ENCODE peak calls at places on chromosomes 16 and 17, in eight cellular contexts. J is foreskin fibroblast, L is Caco-2, U is AG04450, N is GM12865, M is GM23248, C is H7, H is bronchial epithelial cell. E is an unnamed sample.

GRCh38 chr16:58501242-58502131 is 1.5 kb downstream of the NDRG4 start:
- DNase-seq in H (no peak), J (no peak), N (peak), M (peak), U (no peak), L (peak), C (peak), E (peak)

GRCh38 chr17:40610359-40610758 is 37.3 kb downstream of the SMARCE1 start:
- DNase-seq in L (no peak), J (no peak), H (no peak), U (no peak), C (no peak), M (no peak), N (peak), E (no peak)

GRCh38 chr17:18219016-18219415 is 6.4 kb upstream of the LLGL1 start:
- DNase-seq in J (peak), U (no peak), H (no peak), L (no peak), N (no peak), M (peak), C (no peak), E (no peak)

GRCh38 chr16:89973654-89974335 is 25.2 kb downstream of the DEF8 start:
- DNase-seq in N (peak), C (no peak), M (no peak), J (no peak), H (no peak), U (no peak), L (peak), E (no peak)

GRCh38 chr16:88130681-88131080 is 179.4 kb downstream of the BANP start:
- DNase-seq in N (no peak), L (no peak), J (no peak), M (no peak), U (no peak), H (no peak), C (peak), E (no peak)

GRCh38 chr17:74123350-74123749 is 80.1 kb upstream of the RPL38 start:
- DNase-seq in C (peak), L (no peak), J (no peak), U (no peak), M (peak), N (no peak), H (peak), E (no peak)

GRCh38 chr16:69443809-69444611 is 19.6 kb downstream of the CYB5B start:
- DNase-seq in M (peak), H (peak), L (no peak), U (no peak), J (peak), C (no peak), N (no peak), E (peak)

GRCh38 chr16:54290203-54291106 is 3.9 kb upstream of the IRX3 start:
- DNase-seq in C (peak), U (no peak), L (no peak), H (no peak), N (no peak), J (no peak), M (no peak), E (no peak)

GRCh38 chr17:45440161-45440859 is 7.6 kb upstream of the ARHGAP27 start:
- DNase-seq in L (peak), J (peak), U (no peak), C (peak), H (peak), M (peak), N (peak), E (no peak)

GRCh38 chr17:69269174-69269998 is 40.8 kb upstream of the ABCA10 start:
- DNase-seq in U (no peak), L (no peak), M (peak), N (no peak), C (no peak), H (peak), J (peak), E (no peak)

GRCh38 chr17:64262422-64263260 is at the start of gene TEX2:
- DNase-seq in J (peak), U (no peak), M (peak), C (no peak), L (peak), H (no peak), N (peak), E (peak)

GRCh38 chr16:60818471-60818870 is 1217.8 kb downstream of the CDH8 start:
- DNase-seq in L (no peak), U (no peak), H (no peak), C (no peak), J (no peak), M (no peak), N (no peak), E (no peak)

GRCh38 chr16:55913717-55914116 is 38.5 kb upstream of the CES5A start:
- DNase-seq in C (no peak), U (no peak), H (peak), L (no peak), J (no peak), M (no peak), N (no peak), E (no peak)

GRCh38 chr17:8256691-8257090 is 7.6 kb downstream of the PFAS start:
- DNase-seq in U (no peak), M (no peak), L (no peak), J (no peak), N (no peak), H (no peak), C (no peak), E (no peak)

GRCh38 chr17:66541461-66542182 is 239.2 kb downstream of the PRKCA start:
- DNase-seq in J (peak), L (no peak), M (no peak), N (peak), U (no peak), C (no peak), H (no peak), E (no peak)

GRCh38 chr16:67965668-67966548 is 2.5 kb downstream of the SLC12A4 start:
- DNase-seq in J (no peak), H (peak), N (no peak), U (no peak), L (peak), C (no peak), M (no peak), E (no peak)

GRCh38 chr16:12572316-12572985 is 231.2 kb downstream of the CPPED1 start:
- DNase-seq in U (no peak), H (no peak), L (no peak), M (no peak), C (no peak), N (no peak), J (no peak), E (no peak)

GRCh38 chr17:59093702-59094231 is 12.9 kb downstream of the TRIM37 start:
- DNase-seq in C (no peak), J (peak), M (peak), U (peak), N (peak), H (peak), L (peak), E (peak)

GRCh38 chr16:81315271-81316175 is 761 bp downstream of the GAN start:
- DNase-seq in H (peak), M (peak), U (no peak), N (peak), C (peak), J (peak), L (peak), E (peak)

GRCh38 chr17:67765623-67766022 is 47.9 kb downstream of the NOL11 start:
- DNase-seq in C (no peak), M (no peak), H (no peak), N (no peak), U (no peak), L (no peak), J (no peak), E (no peak)

GRCh38 chr17:40251576-40251975 is 32.5 kb downstream of the WIPF2 start:
- DNase-seq in J (peak), C (no peak), M (peak), L (no peak), U (no peak), N (no peak), H (peak), E (no peak)

GRCh38 chr17:49035470-49036269 is 38.5 kb downstream of the IGF2BP1 start:
- DNase-seq in L (peak), J (peak), H (no peak), N (peak), M (peak), U (no peak), C (peak), E (peak)
- H3K4me3 ChIP-seq in L (no peak), J (peak), H (no peak), N (no peak), M (peak), U (no peak), C (no peak), E (no peak)

GRCh38 chr16:75264999-75265910 is 13.8 kb upstream of the BCAR1 start:
- DNase-seq in L (peak), M (peak), H (no peak), U (no peak), J (peak), C (peak), N (no peak), E (no peak)
- H3K4me3 ChIP-seq in L (peak), M (peak), H (peak), U (peak), J (peak), C (peak), N (peak), E (peak)

GRCh38 chr16:29804020-29804419 is 2.3 kb upstream of the MAZ start:
- DNase-seq in J (no peak), H (no peak), N (no peak), M (no peak), C (peak), L (no peak), U (no peak), E (no peak)
- H3K4me3 ChIP-seq in J (no peak), H (no peak), N (no peak), M (no peak), C (no peak), L (no peak), U (no peak), E (no peak)

DNA sequence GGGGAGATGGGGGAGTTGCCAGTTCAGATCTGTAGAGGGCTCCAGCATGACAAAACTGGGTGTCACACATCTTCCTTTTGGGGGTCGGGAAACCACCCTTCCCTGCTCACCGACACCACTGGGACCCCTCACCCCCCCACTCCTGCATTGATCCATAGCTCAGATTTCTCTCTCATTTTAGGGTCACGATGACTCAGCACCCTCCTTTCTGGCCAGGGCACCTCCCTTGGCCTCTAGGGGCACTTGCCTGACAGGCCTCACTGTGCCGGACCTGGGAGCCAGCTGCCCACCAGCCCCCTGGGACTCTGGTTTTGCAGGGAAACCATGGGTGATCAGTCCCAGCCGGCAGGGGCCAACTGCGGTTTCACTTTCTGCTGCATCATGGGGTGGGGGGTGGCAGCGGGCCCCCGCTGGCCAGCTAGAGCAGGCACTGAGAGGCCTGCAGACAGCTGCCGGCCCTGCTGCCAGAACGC is 239.4 kb downstream of the MRTFB start:
- DNase-seq in U (no peak), H (no peak), M (peak), C (peak), J (peak), L (no peak), N (peak), E (peak)
- H3K4me3 ChIP-seq in U (peak), H (no peak), M (peak), C (no peak), J (no peak), L (no peak), N (peak), E (no peak)

DNA sequence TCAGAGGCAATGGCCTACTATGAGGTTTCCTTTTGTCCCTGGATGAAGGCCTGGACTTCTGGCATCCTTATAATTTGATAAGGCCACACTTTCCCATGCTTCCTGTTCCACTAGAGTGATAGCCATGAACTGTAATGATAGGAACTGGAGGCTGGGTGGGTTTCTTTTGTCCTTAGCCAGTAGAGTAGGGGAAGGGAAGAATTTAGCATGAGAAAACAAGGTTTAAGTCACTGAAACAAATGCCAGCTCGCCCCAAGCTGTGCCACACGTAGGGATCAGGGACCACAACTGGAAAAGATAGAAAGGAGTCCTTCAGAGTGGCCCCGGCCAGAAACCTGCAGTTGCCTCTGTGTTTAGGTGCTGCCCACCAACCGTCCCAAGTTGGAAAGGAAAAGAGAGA is 80.9 kb upstream of the C17orf78 start:
- DNase-seq in C (no peak), M (no peak), L (no peak), N (no peak), J (no peak), U (no peak), H (no peak), E (no peak)
- H3K4me3 ChIP-seq in C (no peak), M (no peak), L (no peak), N (no peak), J (no peak), U (no peak), H (no peak), E (no peak)

GRCh38 chr16:1154887-1155331 is 2.0 kb downstream of the CACNA1H start:
- DNase-seq in U (no peak), N (no peak), C (peak), H (no peak), L (peak), M (no peak), J (no peak), E (no peak)
- H3K4me3 ChIP-seq in U (no peak), N (no peak), C (no peak), H (no peak), L (peak), M (no peak), J (no peak), E (no peak)

GRCh38 chr17:77610518-77610893 is 348.0 kb upstream of the TNRC6C start:
- DNase-seq in N (no peak), H (no peak), C (no peak), J (no peak), U (no peak), L (no peak), M (no peak), E (no peak)
- H3K4me3 ChIP-seq in N (no peak), H (no peak), C (no peak), J (no peak), U (no peak), L (no peak), M (peak), E (no peak)

GRCh38 chr17:57356722-57357391 is 100.5 kb downstream of the MSI2 start:
- DNase-seq in H (no peak), U (no peak), C (no peak), N (peak), M (no peak), J (no peak), L (no peak), E (no peak)

GRCh38 chr17:57356153-57356721 is 99.9 kb downstream of the MSI2 start:
- DNase-seq in C (no peak), M (no peak), U (no peak), N (peak), H (no peak), J (no peak), L (no peak), E (no peak)

GRCh38 chr17:57357392-57357784 is 101.1 kb downstream of the MSI2 start:
- DNase-seq in U (no peak), J (no peak), N (peak), C (no peak), H (peak), L (no peak), M (no peak), E (no peak)

GRCh38 chr17:57354669-57355068 is 98.3 kb downstream of the MSI2 start:
- DNase-seq in M (no peak), L (no peak), J (no peak), C (no peak), U (no peak), H (no peak), N (no peak), E (no peak)

GRCh38 chr17:57355090-57355859 is 99.0 kb downstream of the MSI2 start:
- DNase-seq in C (no peak), U (no peak), M (no peak), N (peak), H (no peak), J (no peak), L (no peak), E (no peak)
- H3K4me3 ChIP-seq in C (no peak), U (no peak), M (no peak), N (no peak), H (no peak), J (no peak), L (no peak), E (no peak)

E was measured in SJSA1.